ENCODE peak calls at places on chromosomes 4 and X, in seven cellular contexts. J, P, X, D, S, M and U are unnamed samples.

GRCh38 chr4:115219315-115219840 is 106.0 kb upstream of the NDST4 start:
- DNase-seq in J (no peak), X (no peak), M (no peak), D (no peak), P (no peak), S (no peak), U (no peak)

GRCh38 chrX:109822861-109823260 is 89.8 kb upstream of the ACSL4 start:
- DNase-seq in S (no peak), M (no peak), J (no peak), X (no peak), D (no peak), P (no peak), U (no peak)

GRCh38 chrX:2423899-2424298 is 76.9 kb downstream of the DHRSX start:
- DNase-seq in X (no peak), P (no peak), D (no peak), J (no peak), M (no peak), S (no peak), U (no peak)

GRCh38 chr4:122227202-122227601 is 75.1 kb downstream of the BLTP1 start:
- DNase-seq in M (no peak), J (no peak), S (no peak), P (no peak), D (no peak), X (no peak), U (no peak)

GRCh38 chr4:70787496-70787895 is 52.2 kb downstream of the GRSF1 start:
- DNase-seq in P (no peak), J (no peak), S (no peak), M (no peak), D (no peak), X (no peak), U (no peak)

GRCh38 chrX:154476821-154477220 is 2.3 kb downstream of the LAGE3 start:
- DNase-seq in J (no peak), D (no peak), M (no peak), P (no peak), S (no peak), X (no peak), U (no peak)

GRCh38 chr4:14896656-14897175 is 105.6 kb upstream of the CPEB2 start:
- DNase-seq in P (no peak), M (no peak), D (no peak), X (no peak), S (no peak), J (no peak), U (no peak)

GRCh38 chrX:97984641-97985040 is 1100.9 kb downstream of the RPA4 start:
- DNase-seq in P (no peak), M (no peak), S (no peak), X (no peak), J (no peak), D (no peak), U (no peak)

GRCh38 chr4:7104366-7105031 is 36.6 kb upstream of the GRPEL1 start:
- DNase-seq in X (no peak), J (no peak), D (no peak), P (no peak), M (no peak), S (no peak), U (no peak)

GRCh38 chr4:167232805-167233522 is 1.3 kb downstream of the SPOCK3 start:
- DNase-seq in X (no peak), P (no peak), M (no peak), D (no peak), J (no peak), S (no peak), U (no peak)

GRCh38 chr4:120722655-120723054 is 199.9 kb downstream of the PRDM5 start:
- DNase-seq in X (no peak), J (no peak), M (no peak), D (no peak), P (no peak), S (no peak), U (no peak)

GRCh38 chrX:31420711-31421151 is 348.9 kb upstream of the FTHL17 start:
- DNase-seq in M (no peak), D (no peak), S (no peak), P (no peak), J (no peak), X (no peak), U (no peak)

GRCh38 chr4:125550769-125551168 is 236.0 kb downstream of the FAT4 start:
- DNase-seq in M (no peak), S (no peak), P (no peak), J (no peak), D (no peak), X (no peak), U (no peak)

GRCh38 chr4:113452152-113452551 is 309.4 kb downstream of the CAMK2D start:
- DNase-seq in P (no peak), D (no peak), J (no peak), M (no peak), X (no peak), S (no peak), U (no peak)

GRCh38 chrX:66674506-66674905 is 35.6 kb upstream of the EDA2R start:
- DNase-seq in M (no peak), J (no peak), P (no peak), X (no peak), D (no peak), S (no peak), U (no peak)

GRCh38 chr4:6962211-6963041 is 52.8 kb downstream of the TBC1D14 start:
- DNase-seq in J (no peak), P (no peak), D (no peak), M (no peak), X (no peak), S (no peak), U (no peak)

GRCh38 chr4:1315306-1315705 is 25.6 kb downstream of the MAEA start:
- DNase-seq in X (no peak), M (no peak), S (no peak), J (no peak), P (no peak), D (no peak), U (no peak)

GRCh38 chrX:133523094-133523493 is 107.8 kb upstream of the GPC4 start:
- DNase-seq in S (no peak), J (no peak), D (no peak), X (no peak), P (no peak), M (no peak), U (no peak)

GRCh38 chr4:8848507-8849265 is 23.0 kb downstream of the HMX1 start:
- DNase-seq in S (no peak), X (no peak), J (no peak), M (no peak), D (peak), P (no peak), U (no peak)

GRCh38 chrX:23451266-23451665 is 116.6 kb downstream of the PTCHD1 start:
- DNase-seq in S (no peak), D (no peak), X (no peak), P (no peak), J (no peak), M (no peak), U (no peak)

GRCh38 chrX:13180807-13181206 is 136.4 kb upstream of the FAM9C start:
- DNase-seq in P (no peak), J (no peak), S (no peak), X (no peak), D (no peak), M (no peak), U (no peak)

GRCh38 chrX:119638725-119639471 is 32.7 kb upstream of the NKRF start:
- DNase-seq in X (no peak), J (no peak), D (no peak), M (no peak), S (no peak), P (no peak), U (no peak)

GRCh38 chr4:182263562-182263961 is 20.4 kb downstream of the TENM3 start:
- DNase-seq in S (no peak), X (no peak), D (no peak), M (no peak), P (no peak), J (no peak), U (no peak)

GRCh38 chrX:100973411-100973810 is 3.9 kb downstream of the ARL13A start:
- DNase-seq in X (no peak), S (no peak), P (no peak), J (no peak), D (no peak), M (no peak), U (no peak)

GRCh38 chr4:107333518-107333917 is 297.4 kb upstream of the DKK2 start:
- DNase-seq in S (no peak), P (no peak), D (no peak), M (no peak), J (no peak), X (no peak), U (no peak)

GRCh38 chrX:17411189-17411588 is 36.2 kb downstream of the NHS start:
- DNase-seq in D (no peak), J (no peak), X (no peak), M (no peak), P (no peak), S (no peak), U (no peak)

GRCh38 chrX:103774070-103774642 is 2.5 kb upstream of the PLP1 start:
- DNase-seq in S (no peak), P (no peak), M (peak), X (no peak), D (no peak), J (no peak), U (no peak)

GRCh38 chr4:83125738-83126141 is 11.2 kb upstream of the PLAC8 start:
- DNase-seq in J (peak), P (peak), S (no peak), X (no peak), D (no peak), M (no peak), U (no peak)

GRCh38 chr4:159206427-159206871 is 103.6 kb downstream of the RAPGEF2 start:
- DNase-seq in M (no peak), X (peak), S (no peak), D (no peak), J (peak), P (no peak), U (no peak)

GRCh38 chr4:112127048-112127637 is 18.1 kb upstream of the FAM241A start:
- DNase-seq in J (no peak), D (no peak), P (no peak), X (no peak), M (no peak), S (no peak), U (no peak)

GRCh38 chr4:16582526-16582925 is 315.9 kb downstream of the LDB2 start:
- DNase-seq in J (no peak), M (no peak), X (no peak), S (no peak), D (no peak), P (no peak), U (no peak)

GRCh38 chrX:48976086-48976485 is 4.4 kb upstream of the KCND1 start:
- DNase-seq in P (no peak), S (no peak), J (no peak), D (no peak), M (no peak), X (no peak), U (no peak)

GRCh38 chrX:2484721-2485459 is 15.9 kb downstream of the DHRSX start:
- DNase-seq in X (no peak), P (no peak), M (no peak), D (no peak), J (no peak), S (peak), U (no peak)

GRCh38 chr4:175453456-175453855 is 358.6 kb downstream of the GPM6A start:
- DNase-seq in D (no peak), S (no peak), X (no peak), M (no peak), P (no peak), J (no peak), U (no peak)

GRCh38 chr4:138269175-138269574 is 27.0 kb upstream of the SLC7A11 start:
- DNase-seq in D (no peak), S (no peak), J (no peak), P (no peak), X (no peak), M (no peak), U (no peak)

GRCh38 chr4:155377281-155377680 is 516 bp upstream of the MAP9 start:
- DNase-seq in X (no peak), S (no peak), D (no peak), M (no peak), J (no peak), P (no peak), U (no peak)